ENCODE peak calls at places on chromosomes 5 and 9, in four cellular contexts. C, F, D and E are unnamed samples. For H3K9me3, the result is how much of the 10 kb centered on the place peaks cover.

GRCh38 chr5:104265531-104266130 is 703.0 kb upstream of the NUDT12 start:
- DNase-seq in C (no peak), F (no peak), D (no peak), E (no peak)

GRCh38 chr9:71725590-71726338 is 42.5 kb downstream of the CEMIP2 start:
- DNase-seq in F (peak), D (no peak), C (no peak), E (no peak)

GRCh38 chr9:2173170-2173569 is 158.0 kb downstream of the SMARCA2 start:
- DNase-seq in C (no peak), D (no peak), F (no peak), E (no peak)

GRCh38 chr5:176533894-176534611 is 3.1 kb downstream of the RNF44 start:
- DNase-seq in F (peak), D (peak), C (peak), E (no peak)

GRCh38 chr9:117545846-117546245 is 131.0 kb upstream of the ASTN2 start:
- DNase-seq in F (no peak), C (no peak), D (no peak), E (no peak)

GRCh38 chr9:3676766-3677165 is 151.0 kb upstream of the RFX3 start:
- DNase-seq in D (no peak), F (no peak), C (no peak), E (no peak)

GRCh38 chr5:122435738-122436137 is 123.7 kb downstream of the SNCAIP start:
- DNase-seq in F (no peak), C (no peak), D (no peak), E (no peak)

GRCh38 chr9:22893196-22893843 is 446.7 kb downstream of the DMRTA1 start:
- DNase-seq in C (peak), D (no peak), F (no peak), E (no peak)

GRCh38 chr5:91283899-91284298 is 99.2 kb downstream of the ARRDC3 start:
- DNase-seq in D (no peak), C (no peak), F (peak), E (no peak)

GRCh38 chr5:16935271-16936149 is 578 bp downstream of the MYO10 start:
- DNase-seq in C (peak), F (peak), D (peak), E (peak)

GRCh38 chr5:92371889-92372235 is 988.7 kb upstream of the ARRDC3 start:
- DNase-seq in F (no peak), D (no peak), C (no peak), E (no peak)

GRCh38 chr5:151751091-151751490 is 7.3 kb downstream of the ATOX1 start:
- DNase-seq in C (no peak), F (no peak), D (no peak), E (no peak)

GRCh38 chr9:133634024-133634691 is 2.0 kb upstream of the DBH start:
- DNase-seq in C (no peak), F (no peak), D (no peak), E (no peak)

GRCh38 chr5:160269017-160269416 is 39.7 kb downstream of the FABP6 start:
- DNase-seq in D (peak), F (peak), C (peak), E (no peak)

GRCh38 chr5:113606298-113607134 is 93.0 kb downstream of the YTHDC2 start:
- DNase-seq in C (peak), F (peak), D (no peak), E (peak)

GRCh38 chr9:112097712-112098688 is 77.1 kb downstream of the SUSD1 start:
- DNase-seq in C (peak), F (peak), D (peak), E (peak)

GRCh38 chr5:67234671-67235176 is 38.1 kb upstream of the CD180 start:
- DNase-seq in F (peak), C (no peak), D (peak), E (no peak)

GRCh38 chr9:16023466-16023865 is 470.6 kb downstream of the CCDC171 start:
- DNase-seq in C (no peak), F (no peak), D (no peak), E (no peak)

GRCh38 chr9:124270504-124271335 is 13.0 kb downstream of the NEK6 start:
- DNase-seq in C (peak), F (peak), D (no peak), E (no peak)

GRCh38 chr9:36903541-36904435 is 130.3 kb downstream of the PAX5 start:
- DNase-seq in C (no peak), F (peak), D (no peak), E (no peak)

GRCh38 chr9:97109194-97109811 is 70.4 kb upstream of the CTSV start:
- DNase-seq in D (no peak), F (peak), C (peak), E (no peak)

GRCh38 chr5:125412051-125412560 is 665.7 kb upstream of the ZNF608 start:
- DNase-seq in F (no peak), C (peak), D (no peak), E (no peak)

GRCh38 chr9:23826120-23826629 is at the start of gene ELAVL2:
- DNase-seq in F (peak), D (peak), C (peak), E (no peak)

GRCh38 chr5:158807947-158808346 is 291.8 kb downstream of the EBF1 start:
- DNase-seq in C (no peak), F (no peak), D (no peak), E (no peak)

GRCh38 chr9:70479880-70480291 is 65.4 kb upstream of the KLF9 start:
- DNase-seq in D (no peak), F (peak), C (peak), E (no peak)

GRCh38 chr9:93092171-93092991 is 3.6 kb upstream of the CARD19 start:
- DNase-seq in C (peak), F (no peak), D (no peak), E (no peak)

GRCh38 chr9:6006968-6007769 is 8.3 kb downstream of the RANBP6 start:
- DNase-seq in F (peak), C (peak), D (peak), E (peak)

GRCh38 chr5:51326844-51327243 is 56.4 kb upstream of the ISL1 start:
- DNase-seq in F (no peak), D (no peak), C (no peak), E (no peak)

GRCh38 chr5:133661389-133661788 is 49.0 kb upstream of the FSTL4 start:
- DNase-seq in D (no peak), F (no peak), C (no peak), E (no peak)

GRCh38 chr5:32506809-32507208 is 62.3 kb upstream of the ZFR start:
- DNase-seq in F (peak), C (no peak), D (no peak), E (no peak)

GRCh38 chr9:121895836-121896544 is 197.1 kb downstream of the TTLL11 start:
- DNase-seq in C (peak), D (peak), F (peak), E (no peak)

GRCh38 chr5:2902186-2902585 is 150.7 kb upstream of the IRX2 start:
- DNase-seq in C (no peak), F (no peak), D (no peak), E (no peak)

GRCh38 chr5:2902742-2903297 is 151.3 kb upstream of the IRX2 start:
- DNase-seq in D (no peak), F (no peak), C (no peak), E (no peak)

GRCh38 chr5:2904956-2905355 is 153.5 kb upstream of the IRX2 start:
- DNase-seq in D (no peak), F (no peak), C (no peak), E (no peak)

GRCh38 chr5:2904399-2904798 is 152.9 kb upstream of the IRX2 start:
- DNase-seq in D (no peak), F (no peak), C (no peak), E (no peak)

GRCh38 chr5:2903451-2904395 is 152.2 kb upstream of the IRX2 start:
- DNase-seq in C (no peak), F (no peak), D (no peak), E (no peak)
- H3K9me3 ChIP-seq in C (under half), F (under half), D (under half), E (under half)

DNA sequence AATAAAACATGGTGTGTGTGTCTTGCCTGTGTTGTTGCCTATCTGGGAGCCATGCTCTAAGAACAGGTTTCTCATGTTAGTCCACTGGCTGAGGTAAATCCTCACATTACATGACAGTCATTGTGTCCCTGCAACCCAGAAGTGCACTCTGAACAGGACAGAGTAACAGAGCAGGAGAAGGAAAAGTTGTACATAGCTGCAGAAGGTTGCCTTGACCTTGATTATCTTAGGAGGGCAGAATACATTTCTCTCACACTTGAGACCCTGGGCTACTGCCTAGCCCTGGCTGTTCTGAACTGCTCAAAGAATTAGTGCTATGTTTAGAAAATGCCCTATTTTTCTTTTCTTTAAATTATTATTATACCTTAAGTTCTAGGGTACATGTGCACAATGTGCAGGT is 16.9 kb downstream of the ZNF189 start:
- DNase-seq in C (no peak), D (no peak), F (no peak), E (no peak)
- H3K9me3 ChIP-seq in C (under half), D (under half), F (under half), E (under half)

GRCh38 chr5:50318220-50318619 is 122.9 kb downstream of the EMB start:
- DNase-seq in D (no peak), F (no peak), C (no peak), E (no peak)
- H3K9me3 ChIP-seq in D (under half), F (under half), C (under half), E (under half)

GRCh38 chr5:179060116-179061008 is at the start of gene ZNF354C:
- DNase-seq in F (peak), D (peak), C (peak), E (peak)
- H3K9me3 ChIP-seq in F (under half), D (under half), C (under half), E (under half)

GRCh38 chr5:140806834-140807775 is at the start of gene PCDHA4:
- DNase-seq in C (peak), F (peak), D (no peak), E (no peak)
- H3K9me3 ChIP-seq in C (under half), F (under half), D (under half), E (under half)

DNA sequence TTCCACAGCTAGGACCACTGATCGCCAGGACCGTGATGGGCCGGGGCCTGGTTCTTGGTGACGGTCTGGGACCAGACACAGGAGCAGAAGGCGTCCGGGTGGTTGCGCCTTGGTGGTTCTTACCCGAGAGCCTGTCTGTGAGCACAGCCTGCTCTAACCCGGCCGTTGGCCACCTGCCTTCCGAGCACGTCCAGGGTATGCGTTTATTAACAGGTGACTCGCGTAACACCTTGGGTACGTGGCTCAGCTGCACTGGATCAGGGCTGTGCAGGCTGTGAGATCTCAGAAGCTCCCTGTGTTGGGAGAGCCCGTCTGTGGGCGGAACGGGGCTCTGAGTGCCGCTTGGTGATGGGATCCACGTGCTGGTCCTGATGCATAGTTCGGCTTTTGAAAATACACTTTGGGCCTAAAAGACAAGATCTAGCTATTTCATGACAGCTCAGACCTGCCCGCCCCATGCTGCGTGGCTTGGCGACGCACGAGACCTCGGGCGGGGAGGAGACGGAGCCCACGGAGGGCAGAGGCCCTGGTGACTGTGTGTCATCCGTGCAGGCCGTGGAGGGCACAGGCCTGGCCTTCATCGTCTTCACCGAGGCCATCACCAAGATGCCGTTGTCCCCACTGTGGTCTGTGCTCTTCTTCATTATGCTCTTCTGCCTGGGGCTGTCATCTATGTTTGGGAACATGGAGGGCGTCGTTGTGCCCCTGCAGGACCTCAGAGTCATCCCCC is 6.7 kb upstream of the SLC6A18 start:
- DNase-seq in D (peak), C (no peak), F (no peak), E (no peak)
- H3K9me3 ChIP-seq in D (under half), C (under half), F (under half), E (under half)